ENCODE peak calls at places on chromosomes 2 and 18, in eight cellular contexts. One of them, this sample, is unnamed.
A peak's percentile ranks its signal among the peaks of the same experiment; 100 is the strongest.

GRCh38 chr2:181116251-181116650 is 135.8 kb downstream of the UBE2E3 start:
- DNase-seq in A549: no peak
- DNase-seq in gastrocnemius medialis: no peak
- DNase-seq in adrenal gland: no peak
- DNase-seq in GM12891: no peak
- DNase-seq in uterus: no peak
- DNase-seq in IMR-90: no peak
- DNase-seq in stomach: no peak
- DNase-seq in this sample: no peak

GRCh38 chr18:35478520-35479435 is 19.0 kb downstream of the INO80C start:
- DNase-seq in A549: peak; percentile 90
- DNase-seq in uterus: no peak
- DNase-seq in gastrocnemius medialis: no peak
- DNase-seq in adrenal gland: peak; percentile 34
- DNase-seq in GM12891: no peak
- DNase-seq in stomach: peak; percentile 68
- DNase-seq in IMR-90: peak; percentile 86
- DNase-seq in this sample: peak; percentile 54

GRCh38 chr2:109158237-109158636 is 29.2 kb downstream of the SH3RF3 start:
- DNase-seq in A549: no peak
- DNase-seq in adrenal gland: no peak
- DNase-seq in uterus: no peak
- DNase-seq in gastrocnemius medialis: no peak
- DNase-seq in IMR-90: no peak
- DNase-seq in GM12891: no peak
- DNase-seq in stomach: no peak
- DNase-seq in this sample: no peak

GRCh38 chr18:34650121-34650545 is 60.0 kb upstream of the DTNA start:
- DNase-seq in GM12891: no peak
- DNase-seq in gastrocnemius medialis: peak; percentile 51
- DNase-seq in A549: no peak
- DNase-seq in stomach: no peak
- DNase-seq in IMR-90: peak; percentile 88
- DNase-seq in uterus: no peak
- DNase-seq in adrenal gland: no peak
- DNase-seq in this sample: no peak

GRCh38 chr2:20040489-20041172 is 10.8 kb downstream of the LAPTM4A start:
- DNase-seq in A549: no peak
- DNase-seq in GM12891: no peak
- DNase-seq in adrenal gland: no peak
- DNase-seq in IMR-90: peak; percentile 55
- DNase-seq in uterus: no peak
- DNase-seq in stomach: no peak
- DNase-seq in gastrocnemius medialis: no peak
- DNase-seq in this sample: peak; percentile 33

GRCh38 chr2:211789984-211790383 is 748.6 kb downstream of the ERBB4 start:
- DNase-seq in A549: no peak
- DNase-seq in gastrocnemius medialis: no peak
- DNase-seq in adrenal gland: no peak
- DNase-seq in IMR-90: no peak
- DNase-seq in uterus: no peak
- DNase-seq in GM12891: no peak
- DNase-seq in stomach: no peak
- DNase-seq in this sample: no peak

GRCh38 chr18:35661483-35662146 is 80.1 kb downstream of the GALNT1 start:
- DNase-seq in A549: no peak
- DNase-seq in adrenal gland: no peak
- DNase-seq in GM12891: no peak
- DNase-seq in stomach: no peak
- DNase-seq in uterus: no peak
- DNase-seq in IMR-90: no peak
- DNase-seq in gastrocnemius medialis: no peak
- DNase-seq in this sample: no peak

GRCh38 chr2:205654878-205655601 is 27.3 kb upstream of the NRP2 start:
- DNase-seq in stomach: no peak
- DNase-seq in gastrocnemius medialis: no peak
- DNase-seq in A549: no peak
- DNase-seq in adrenal gland: no peak
- DNase-seq in GM12891: no peak
- DNase-seq in IMR-90: peak; percentile 88
- DNase-seq in uterus: no peak
- DNase-seq in this sample: no peak

GRCh38 chr2:47905454-47906260 is 641 bp downstream of the FBXO11 start:
- DNase-seq in A549: peak; percentile 81
- DNase-seq in uterus: peak; percentile 64
- DNase-seq in GM12891: peak; percentile 24
- DNase-seq in gastrocnemius medialis: peak; percentile 32
- DNase-seq in adrenal gland: peak; percentile 69
- DNase-seq in IMR-90: peak; percentile 41
- DNase-seq in stomach: peak; percentile 55
- DNase-seq in this sample: no peak

GRCh38 chr2:47908682-47909081 is 2.4 kb upstream of the FBXO11 start:
- DNase-seq in gastrocnemius medialis: no peak
- DNase-seq in GM12891: no peak
- DNase-seq in A549: no peak
- DNase-seq in stomach: no peak
- DNase-seq in IMR-90: no peak
- DNase-seq in uterus: no peak
- DNase-seq in adrenal gland: no peak
- DNase-seq in this sample: no peak

GRCh38 chr2:47904903-47905453 is 1.3 kb downstream of the FBXO11 start:
- DNase-seq in adrenal gland: peak; percentile 56
- DNase-seq in A549: peak; percentile 22
- DNase-seq in stomach: peak; percentile 26
- DNase-seq in IMR-90: no peak
- DNase-seq in uterus: peak; percentile 34
- DNase-seq in GM12891: peak; percentile 20
- DNase-seq in gastrocnemius medialis: peak; percentile 15
- DNase-seq in this sample: peak; percentile 6

GRCh38 chr2:47906261-47907096 is at the start of gene FBXO11:
- DNase-seq in A549: peak; percentile 99
- DNase-seq in GM12891: peak; percentile 75
- DNase-seq in IMR-90: peak; percentile 98
- DNase-seq in adrenal gland: peak; percentile 98
- DNase-seq in stomach: peak; percentile 92
- DNase-seq in uterus: peak; percentile 96
- DNase-seq in gastrocnemius medialis: peak; percentile 93
- DNase-seq in this sample: peak; percentile 76

DNA sequence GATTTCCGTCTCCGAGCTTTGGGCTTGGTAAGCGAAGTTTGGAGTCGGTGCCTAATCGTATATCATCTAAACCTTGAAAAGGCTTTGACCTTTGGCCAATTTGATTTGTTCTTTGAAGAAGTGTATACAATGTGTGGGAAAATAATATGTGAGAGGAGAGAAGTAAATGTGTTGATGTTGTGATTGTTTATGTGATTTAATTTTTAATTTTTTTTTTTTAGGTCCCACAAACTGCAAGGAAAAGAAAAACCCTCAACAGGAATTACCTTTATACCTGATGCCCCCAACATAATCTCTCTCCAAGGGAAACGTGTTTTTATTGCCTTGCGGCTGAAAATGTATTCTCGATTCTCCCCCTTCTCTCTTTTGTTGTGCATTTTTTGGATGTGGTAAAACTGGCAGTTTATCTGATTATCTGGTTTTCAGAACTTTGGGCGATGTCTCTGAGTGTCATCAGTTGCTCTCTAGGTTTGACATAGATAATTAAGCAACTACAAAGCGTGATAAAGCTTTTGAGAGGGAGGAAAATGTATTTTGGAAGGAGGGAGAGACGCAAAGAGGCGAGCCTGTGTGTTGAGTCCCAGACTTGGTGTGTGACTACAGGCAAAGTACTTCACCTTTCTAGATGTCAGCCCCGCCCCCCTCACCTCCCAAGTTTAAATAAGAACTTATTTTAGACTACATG is 941 bp upstream of the FBXO11 start:
- DNase-seq in gastrocnemius medialis: no peak
- DNase-seq in A549: peak; percentile 25
- DNase-seq in stomach: peak; percentile 34
- DNase-seq in IMR-90: no peak
- DNase-seq in GM12891: no peak
- DNase-seq in uterus: peak; percentile 18
- DNase-seq in adrenal gland: no peak
- DNase-seq in this sample: no peak
- TF ChIP-seq POLR2A in gastrocnemius medialis: no peak
- TF ChIP-seq POLR2A in A549: no peak
- TF ChIP-seq POLR2A in stomach: no peak
- TF ChIP-seq POLR2A in IMR-90: no peak
- TF ChIP-seq POLR2A in GM12891: no peak
- TF ChIP-seq POLR2A in uterus: no peak
- TF ChIP-seq POLR2A in adrenal gland: no peak
- TF ChIP-seq POLR2A in this sample: no peak

GRCh38 chr2:231786177-231786916 is at the start of gene COPS7B:
- DNase-seq in stomach: peak; percentile 83
- DNase-seq in IMR-90: peak; percentile 72
- DNase-seq in uterus: peak; percentile 72
- DNase-seq in gastrocnemius medialis: peak; percentile 58
- DNase-seq in A549: peak; percentile 88
- DNase-seq in GM12891: peak; percentile 84
- DNase-seq in adrenal gland: peak; percentile 70
- DNase-seq in this sample: peak; percentile 60
- TF ChIP-seq POLR2A in stomach: no peak
- TF ChIP-seq POLR2A in IMR-90: no peak
- TF ChIP-seq POLR2A in uterus: peak; percentile 45
- TF ChIP-seq POLR2A in gastrocnemius medialis: no peak
- TF ChIP-seq POLR2A in A549: peak; percentile 37
- TF ChIP-seq POLR2A in GM12891: peak; percentile 48
- TF ChIP-seq POLR2A in adrenal gland: no peak
- TF ChIP-seq POLR2A in this sample: peak; percentile 40

GRCh38 chr2:98818164-98818563 is 87.2 kb upstream of the MGAT4A start:
- DNase-seq in uterus: no peak
- DNase-seq in IMR-90: no peak
- DNase-seq in GM12891: no peak
- DNase-seq in adrenal gland: no peak
- DNase-seq in gastrocnemius medialis: no peak
- DNase-seq in A549: no peak
- DNase-seq in stomach: no peak
- DNase-seq in this sample: no peak
- TF ChIP-seq POLR2A in uterus: no peak
- TF ChIP-seq POLR2A in IMR-90: no peak
- TF ChIP-seq POLR2A in GM12891: no peak
- TF ChIP-seq POLR2A in adrenal gland: no peak
- TF ChIP-seq POLR2A in gastrocnemius medialis: no peak
- TF ChIP-seq POLR2A in A549: no peak
- TF ChIP-seq POLR2A in stomach: no peak
- TF ChIP-seq POLR2A in this sample: no peak

GRCh38 chr2:67502346-67503065 is 105.4 kb downstream of the ETAA1 start:
- DNase-seq in GM12891: no peak
- DNase-seq in stomach: no peak
- DNase-seq in adrenal gland: no peak
- DNase-seq in IMR-90: peak; percentile 33
- DNase-seq in uterus: no peak
- DNase-seq in gastrocnemius medialis: no peak
- DNase-seq in A549: no peak
- DNase-seq in this sample: no peak
- TF ChIP-seq POLR2A in GM12891: no peak
- TF ChIP-seq POLR2A in stomach: no peak
- TF ChIP-seq POLR2A in adrenal gland: no peak
- TF ChIP-seq POLR2A in IMR-90: no peak
- TF ChIP-seq POLR2A in uterus: no peak
- TF ChIP-seq POLR2A in gastrocnemius medialis: no peak
- TF ChIP-seq POLR2A in A549: no peak
- TF ChIP-seq POLR2A in this sample: no peak